ENCODE peak calls at places on chromosomes 6 and 20, in six cellular contexts. One of them, this sample, is unnamed.

GRCh38 chr20:2907519-2907918 is 34.2 kb downstream of the PTPRA start:
- DNase-seq in T-helper 2 cell: no peak
- DNase-seq in CD8-positive, alpha-beta T cell: no peak
- DNase-seq in PC-3: no peak
- DNase-seq in NCI-H1105: no peak
- DNase-seq in GM04503: no peak
- DNase-seq in this sample: no peak

GRCh38 chr6:41182069-41183034 is 18.6 kb downstream of the TREML2 start:
- DNase-seq in T-helper 2 cell: peak; percentile 18
- DNase-seq in CD8-positive, alpha-beta T cell: peak; percentile 60
- DNase-seq in PC-3: peak; percentile 62
- DNase-seq in NCI-H1105: peak; percentile 67
- DNase-seq in GM04503: peak; percentile 12
- DNase-seq in this sample: no peak

GRCh38 chr6:142820336-142821016 is 124.5 kb downstream of the HIVEP2 start:
- DNase-seq in T-helper 2 cell: no peak
- DNase-seq in CD8-positive, alpha-beta T cell: no peak
- DNase-seq in PC-3: no peak
- DNase-seq in NCI-H1105: no peak
- DNase-seq in GM04503: no peak
- DNase-seq in this sample: no peak

GRCh38 chr6:20630617-20631448 is 96.6 kb downstream of the CDKAL1 start:
- DNase-seq in T-helper 2 cell: no peak
- DNase-seq in CD8-positive, alpha-beta T cell: no peak
- DNase-seq in PC-3: peak; percentile 57
- DNase-seq in NCI-H1105: peak; percentile 70
- DNase-seq in GM04503: no peak
- DNase-seq in this sample: no peak

GRCh38 chr6:134041093-134041492 is 11.3 kb downstream of the SLC2A12 start:
- DNase-seq in T-helper 2 cell: no peak
- DNase-seq in CD8-positive, alpha-beta T cell: no peak
- DNase-seq in PC-3: peak; percentile 68
- DNase-seq in NCI-H1105: no peak
- DNase-seq in GM04503: no peak
- DNase-seq in this sample: no peak

GRCh38 chr6:122202576-122203137 is 196.8 kb upstream of the HSF2 start:
- DNase-seq in T-helper 2 cell: no peak
- DNase-seq in CD8-positive, alpha-beta T cell: no peak
- DNase-seq in PC-3: no peak
- DNase-seq in NCI-H1105: no peak
- DNase-seq in GM04503: no peak
- DNase-seq in this sample: no peak

GRCh38 chr20:10474606-10475184 is 39.6 kb downstream of the SLX4IP start:
- DNase-seq in T-helper 2 cell: no peak
- DNase-seq in CD8-positive, alpha-beta T cell: no peak
- DNase-seq in PC-3: no peak
- DNase-seq in NCI-H1105: no peak
- DNase-seq in GM04503: no peak
- DNase-seq in this sample: no peak

GRCh38 chr6:26592649-26593048 is 4.1 kb upstream of the ABT1 start:
- DNase-seq in T-helper 2 cell: no peak
- DNase-seq in CD8-positive, alpha-beta T cell: no peak
- DNase-seq in PC-3: peak; percentile 12
- DNase-seq in NCI-H1105: no peak
- DNase-seq in GM04503: no peak
- DNase-seq in this sample: no peak

GRCh38 chr6:116507324-116507723 is 4.1 kb upstream of the CALHM5 start:
- DNase-seq in T-helper 2 cell: no peak
- DNase-seq in CD8-positive, alpha-beta T cell: no peak
- DNase-seq in PC-3: peak; percentile 28
- DNase-seq in NCI-H1105: no peak
- DNase-seq in GM04503: no peak
- DNase-seq in this sample: no peak

GRCh38 chr6:26392932-26393636 is 9.0 kb upstream of the BTN3A1 start:
- DNase-seq in T-helper 2 cell: no peak
- DNase-seq in CD8-positive, alpha-beta T cell: no peak
- DNase-seq in PC-3: no peak
- DNase-seq in NCI-H1105: no peak
- DNase-seq in GM04503: no peak
- DNase-seq in this sample: no peak

GRCh38 chr6:131379951-131380350 is 193.1 kb upstream of the ARG1 start:
- DNase-seq in T-helper 2 cell: no peak
- DNase-seq in CD8-positive, alpha-beta T cell: no peak
- DNase-seq in PC-3: peak; percentile 42
- DNase-seq in NCI-H1105: no peak
- DNase-seq in GM04503: peak; percentile 63
- DNase-seq in this sample: no peak

GRCh38 chr6:159679091-159680077 is 13.7 kb downstream of the SOD2 start:
- DNase-seq in T-helper 2 cell: no peak
- DNase-seq in CD8-positive, alpha-beta T cell: no peak
- DNase-seq in PC-3: peak; percentile 1
- DNase-seq in NCI-H1105: no peak
- DNase-seq in GM04503: no peak
- DNase-seq in this sample: no peak

GRCh38 chr6:26455357-26455970 is 2.3 kb upstream of the BTN2A1 start:
- DNase-seq in T-helper 2 cell: no peak
- DNase-seq in CD8-positive, alpha-beta T cell: no peak
- DNase-seq in PC-3: no peak
- DNase-seq in NCI-H1105: no peak
- DNase-seq in GM04503: no peak
- DNase-seq in this sample: no peak

GRCh38 chr6:168147205-168147738 is 68.3 kb upstream of the FRMD1 start:
- DNase-seq in T-helper 2 cell: no peak
- DNase-seq in CD8-positive, alpha-beta T cell: no peak
- DNase-seq in PC-3: no peak
- DNase-seq in NCI-H1105: no peak
- DNase-seq in GM04503: no peak
- DNase-seq in this sample: no peak

GRCh38 chr6:62891065-62891647 is 320.1 kb upstream of the FKBP1C start:
- DNase-seq in T-helper 2 cell: no peak
- DNase-seq in CD8-positive, alpha-beta T cell: no peak
- DNase-seq in PC-3: peak; percentile 25
- DNase-seq in NCI-H1105: no peak
- DNase-seq in GM04503: no peak
- DNase-seq in this sample: no peak

GRCh38 chr6:7073810-7074525 is 33.8 kb upstream of the RREB1 start:
- DNase-seq in T-helper 2 cell: peak; percentile 23
- DNase-seq in CD8-positive, alpha-beta T cell: peak; percentile 71
- DNase-seq in PC-3: no peak
- DNase-seq in NCI-H1105: no peak
- DNase-seq in GM04503: no peak
- DNase-seq in this sample: peak; percentile 72

GRCh38 chr6:49082611-49083010 is 380.4 kb downstream of the MMUT start:
- DNase-seq in T-helper 2 cell: no peak
- DNase-seq in CD8-positive, alpha-beta T cell: no peak
- DNase-seq in PC-3: peak; percentile 19
- DNase-seq in NCI-H1105: no peak
- DNase-seq in GM04503: no peak
- DNase-seq in this sample: no peak

This sample was measured in GM18507.